ENCODE peak calls at places on chromosomes 13 and 19, in eight cellular contexts. K, F, R, V, Q, H, I and W are unnamed samples.

GRCh38 chr13:103275708-103276107 is 209.5 kb upstream of the SLC10A2 start:
- DNase-seq in K (no peak), F (no peak), R (no peak), V (no peak), Q (no peak), H (no peak), I (no peak), W (no peak)

GRCh38 chr13:49213539-49213938 is 6.6 kb upstream of the MLNR start:
- DNase-seq in K (no peak), F (no peak), R (no peak), V (no peak), Q (no peak), H (no peak), I (no peak), W (no peak)

GRCh38 chr13:110907951-110908898 is 6.6 kb downstream of the ANKRD10 start:
- DNase-seq in K (peak), F (peak), R (no peak), V (peak), Q (no peak), H (no peak), I (no peak), W (no peak)

GRCh38 chr13:113630296-113630695 is 27.7 kb downstream of the ATP4B start:
- DNase-seq in K (no peak), F (no peak), R (peak), V (no peak), Q (no peak), H (no peak), I (no peak), W (no peak)

GRCh38 chr13:91087276-91087675 is 260.2 kb upstream of the MIR17HG start:
- DNase-seq in K (no peak), F (no peak), R (no peak), V (no peak), Q (no peak), H (no peak), I (no peak), W (no peak)

GRCh38 chr19:31223805-31224534 is 125.3 kb downstream of the TSHZ3 start:
- DNase-seq in K (peak), F (no peak), R (no peak), V (peak), Q (no peak), H (peak), I (peak), W (peak)

GRCh38 chr19:2726904-2727639 is 5.9 kb upstream of the DIRAS1 start:
- DNase-seq in K (no peak), F (no peak), R (no peak), V (no peak), Q (no peak), H (no peak), I (no peak), W (no peak)

GRCh38 chr19:11137542-11138384 is 17.8 kb downstream of the SPC24 start:
- DNase-seq in K (peak), F (peak), R (peak), V (peak), Q (no peak), H (peak), I (peak), W (peak)

GRCh38 chr13:110070511-110071120 is 236.3 kb downstream of the COL4A1 start:
- DNase-seq in K (peak), F (peak), R (no peak), V (peak), Q (no peak), H (peak), I (peak), W (peak)

GRCh38 chr13:77918391-77919261 is at the start of gene EDNRB:
- DNase-seq in K (peak), F (peak), R (peak), V (peak), Q (no peak), H (no peak), I (peak), W (no peak)

GRCh38 chr13:110875243-110875642 is 39.6 kb downstream of the ANKRD10 start:
- DNase-seq in K (no peak), F (no peak), R (no peak), V (no peak), Q (no peak), H (no peak), I (no peak), W (no peak)

GRCh38 chr19:49425922-49426592 is 869 bp downstream of the GFY start:
- DNase-seq in K (no peak), F (peak), R (no peak), V (no peak), Q (no peak), H (no peak), I (no peak), W (no peak)

GRCh38 chr13:20772401-20773131 is 1.2 kb downstream of the EEF1AKMT1 start:
- DNase-seq in K (peak), F (no peak), R (no peak), V (peak), Q (no peak), H (no peak), I (no peak), W (no peak)

GRCh38 chr19:4502282-4503223 is 15.7 kb downstream of the PLIN4 start:
- DNase-seq in K (no peak), F (no peak), R (no peak), V (no peak), Q (no peak), H (no peak), I (no peak), W (no peak)

GRCh38 chr19:31727536-31727935 is 378.3 kb upstream of the TSHZ3 start:
- DNase-seq in K (no peak), F (no peak), R (no peak), V (no peak), Q (no peak), H (no peak), I (no peak), W (no peak)

GRCh38 chr19:51542699-51543098 is 11.2 kb upstream of the SIGLEC6 start:
- DNase-seq in K (no peak), F (no peak), R (no peak), V (no peak), Q (no peak), H (no peak), I (no peak), W (no peak)

GRCh38 chr13:94140027-94140426 is 339.5 kb downstream of the DCT start:
- DNase-seq in K (no peak), F (no peak), R (no peak), V (no peak), Q (no peak), H (no peak), I (no peak), W (no peak)

GRCh38 chr19:3398114-3398899 is 31.9 kb downstream of the NFIC start:
- DNase-seq in K (no peak), F (no peak), R (peak), V (peak), Q (no peak), H (no peak), I (no peak), W (no peak)

GRCh38 chr19:47019431-47020041 is at the start of gene NPAS1:
- DNase-seq in K (no peak), F (no peak), R (no peak), V (no peak), Q (peak), H (no peak), I (no peak), W (no peak)

GRCh38 chr19:33231511-33231910 is 5.9 kb upstream of the SLC7A10 start:
- DNase-seq in K (peak), F (no peak), R (no peak), V (no peak), Q (no peak), H (peak), I (no peak), W (peak)

GRCh38 chr13:26590951-26591350 is 33.5 kb downstream of the WASF3 start:
- DNase-seq in K (no peak), F (no peak), R (no peak), V (no peak), Q (no peak), H (no peak), I (no peak), W (no peak)

GRCh38 chr19:3692141-3693029 is 7.9 kb downstream of the PIP5K1C start:
- DNase-seq in K (no peak), F (no peak), R (no peak), V (no peak), Q (peak), H (no peak), I (no peak), W (no peak)

GRCh38 chr13:46595136-46595917 is 42.4 kb downstream of the LRCH1 start:
- DNase-seq in K (peak), F (peak), R (no peak), V (peak), Q (no peak), H (no peak), I (peak), W (peak)
- TF ChIP-seq CTCF in K (no peak), F (no peak), R (no peak), V (no peak), Q (no peak), H (no peak), I (no peak), W (no peak)

DNA sequence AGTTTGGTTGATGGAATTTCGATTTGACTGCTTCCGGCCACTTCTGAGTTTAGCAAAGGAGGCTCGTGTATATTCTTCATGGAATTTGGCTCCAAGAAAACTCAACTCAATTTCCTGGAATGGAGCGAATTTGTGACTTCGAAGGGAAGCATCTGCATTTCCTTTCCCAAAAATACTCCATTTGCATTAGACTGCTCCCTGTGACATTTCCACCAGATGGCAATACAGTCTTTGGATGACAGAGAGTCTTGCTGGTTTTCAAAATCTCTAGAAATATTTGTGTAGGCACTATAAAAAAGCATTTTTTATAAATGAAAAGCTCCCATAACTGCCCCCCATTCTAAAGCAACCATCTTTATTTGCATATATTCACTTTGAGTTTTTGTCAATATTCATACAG is 4.1 kb downstream of the C1QTNF9 start:
- DNase-seq in K (peak), F (no peak), R (no peak), V (peak), Q (no peak), H (peak), I (no peak), W (peak)
- TF ChIP-seq CTCF in K (peak), F (no peak), R (peak), V (peak), Q (no peak), H (peak), I (peak), W (peak)

GRCh38 chr19:36686365-36687213 is 823 bp upstream of the ZNF567 start:
- DNase-seq in K (peak), F (no peak), R (peak), V (peak), Q (no peak), H (peak), I (no peak), W (no peak)

GRCh38 chr19:36685835-36686234 is 1.6 kb upstream of the ZNF567 start:
- DNase-seq in K (no peak), F (no peak), R (no peak), V (no peak), Q (no peak), H (no peak), I (no peak), W (no peak)

GRCh38 chr19:36688058-36688457 is 646 bp downstream of the ZNF567 start:
- DNase-seq in K (no peak), F (no peak), R (no peak), V (no peak), Q (no peak), H (no peak), I (no peak), W (no peak)

GRCh38 chr19:36687214-36688056 is at the start of gene ZNF567:
- DNase-seq in K (peak), F (peak), R (peak), V (peak), Q (peak), H (peak), I (peak), W (peak)
- TF ChIP-seq CTCF in K (no peak), F (no peak), R (no peak), V (no peak), Q (no peak), H (no peak), I (no peak), W (peak)

GRCh38 chr13:32538234-32538620 is 368 bp downstream of the N4BP2L2 start:
- DNase-seq in K (peak), F (peak), R (peak), V (no peak), Q (no peak), H (peak), I (peak), W (peak)

GRCh38 chr13:32537580-32538233 is 888 bp downstream of the N4BP2L2 start:
- DNase-seq in K (peak), F (no peak), R (peak), V (peak), Q (peak), H (no peak), I (no peak), W (no peak)

GRCh38 chr13:32535748-32536147 is 2.8 kb downstream of the N4BP2L2 start:
- DNase-seq in K (no peak), F (no peak), R (no peak), V (no peak), Q (no peak), H (no peak), I (no peak), W (no peak)

GRCh38 chr13:32535140-32535539 is 3.5 kb downstream of the N4BP2L2 start:
- DNase-seq in K (no peak), F (no peak), R (no peak), V (no peak), Q (no peak), H (no peak), I (no peak), W (no peak)

GRCh38 chr13:32538621-32539246 is at the start of gene N4BP2L2:
- DNase-seq in K (peak), F (peak), R (peak), V (peak), Q (peak), H (peak), I (peak), W (peak)
- TF ChIP-seq CTCF in K (peak), F (peak), R (peak), V (peak), Q (no peak), H (peak), I (peak), W (peak)

DNA sequence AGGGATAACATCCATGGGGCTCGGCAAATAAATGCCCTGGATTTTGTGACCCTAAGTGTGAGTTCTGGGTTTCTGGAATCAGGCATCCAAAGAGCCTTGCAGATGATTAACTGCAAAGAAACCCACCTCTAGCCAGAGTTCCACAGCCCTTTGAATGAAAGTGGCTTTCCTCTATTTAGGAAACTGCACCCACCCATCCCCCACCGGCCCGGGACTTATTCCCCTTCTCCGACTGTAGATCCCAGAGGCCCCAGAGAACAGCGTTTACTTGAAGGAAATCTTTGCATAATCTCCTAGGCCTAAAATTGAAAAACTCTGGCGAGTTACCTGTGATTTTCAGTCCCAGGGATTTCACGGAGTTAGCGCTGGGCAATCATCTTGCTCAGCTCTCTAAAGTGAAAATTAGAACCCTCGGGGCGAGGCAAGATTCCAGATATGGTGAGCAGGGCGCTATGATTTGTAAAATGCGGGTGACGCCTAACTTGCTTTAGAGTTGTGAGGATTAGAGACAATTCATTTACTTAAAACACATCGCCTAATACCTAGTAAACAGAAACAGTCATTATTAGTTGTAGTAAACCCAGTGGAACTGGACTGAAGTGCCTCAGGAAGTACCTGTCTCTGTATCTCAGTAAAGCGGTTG is 9.4 kb downstream of the URAD start:
- DNase-seq in K (no peak), F (no peak), R (no peak), V (no peak), Q (no peak), H (no peak), I (no peak), W (no peak)
- TF ChIP-seq CTCF in K (no peak), F (no peak), R (no peak), V (no peak), Q (no peak), H (no peak), I (no peak), W (no peak)

GRCh38 chr19:52599241-52599640 is 29.2 kb downstream of the ZNF701 start:
- DNase-seq in K (no peak), F (no peak), R (no peak), V (no peak), Q (no peak), H (no peak), I (no peak), W (no peak)

GRCh38 chr19:52600639-52601024 is 30.5 kb downstream of the ZNF701 start:
- DNase-seq in K (no peak), F (no peak), R (peak), V (no peak), Q (no peak), H (peak), I (no peak), W (no peak)

GRCh38 chr19:52603558-52604207 is 33.6 kb downstream of the ZNF701 start:
- DNase-seq in K (peak), F (no peak), R (no peak), V (peak), Q (no peak), H (peak), I (no peak), W (peak)

GRCh38 chr19:52602931-52603330 is 32.8 kb downstream of the ZNF701 start:
- DNase-seq in K (no peak), F (peak), R (no peak), V (no peak), Q (no peak), H (no peak), I (no peak), W (no peak)

DNA sequence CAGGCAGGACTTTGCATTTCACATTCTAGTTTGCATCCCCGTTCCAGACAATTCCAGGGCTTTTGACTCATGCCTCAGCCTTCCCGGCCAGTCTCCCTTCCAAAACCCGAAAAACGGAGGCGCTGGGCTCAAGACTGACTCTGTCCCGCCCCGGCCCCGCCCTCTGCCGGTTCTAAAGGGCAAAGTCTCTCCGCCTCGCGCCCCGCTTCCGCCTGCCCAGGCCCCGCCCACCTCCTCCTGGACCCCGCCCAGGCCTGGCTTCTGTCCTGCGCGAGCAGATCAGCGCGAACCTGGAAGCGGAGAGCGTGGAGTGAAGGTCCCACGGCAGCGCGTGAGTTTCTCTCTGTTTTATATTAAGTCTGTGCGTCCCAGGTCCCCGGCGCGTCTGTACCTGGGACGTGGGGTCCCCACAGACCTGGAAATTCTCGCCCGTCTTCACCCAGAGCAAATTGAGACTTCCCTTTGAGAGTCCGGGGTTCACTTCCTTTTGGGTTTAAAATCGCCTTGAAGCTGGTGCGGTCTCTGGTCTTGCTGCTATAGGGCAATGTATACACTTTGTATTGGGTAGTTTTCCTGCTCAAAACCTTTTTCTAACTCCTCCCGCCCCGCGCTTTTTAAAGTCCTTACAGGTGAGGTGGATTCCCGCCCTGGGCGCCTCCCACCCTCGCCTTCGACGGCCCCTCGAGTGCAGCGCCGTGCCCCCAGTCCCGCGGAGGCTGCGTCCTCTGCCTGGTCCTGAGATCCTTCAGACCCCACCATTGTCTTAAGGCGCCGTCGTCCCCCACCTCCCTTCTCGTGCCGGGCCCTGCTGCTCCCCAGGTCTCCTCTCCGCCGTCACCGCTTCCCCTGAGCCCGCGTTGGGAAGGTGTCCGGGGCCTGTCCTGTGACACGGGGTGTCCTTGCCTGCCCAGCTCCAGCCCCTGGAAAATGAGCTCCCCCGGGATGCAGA is 31.2 kb downstream of the ZNF701 start:
- DNase-seq in K (peak), F (peak), R (peak), V (peak), Q (peak), H (peak), I (peak), W (peak)
- TF ChIP-seq CTCF in K (peak), F (no peak), R (peak), V (peak), Q (no peak), H (peak), I (peak), W (peak)

GRCh38 chr13:42835012-42835411 is 53.6 kb downstream of the FAM216B start:
- DNase-seq in K (no peak), F (no peak), R (no peak), V (no peak), Q (no peak), H (no peak), I (no peak), W (no peak)

GRCh38 chr13:42832341-42833153 is 51.2 kb downstream of the FAM216B start:
- DNase-seq in K (peak), F (no peak), R (no peak), V (peak), Q (no peak), H (peak), I (peak), W (peak)

GRCh38 chr13:42836930-42837329 is 55.5 kb downstream of the FAM216B start:
- DNase-seq in K (peak), F (no peak), R (no peak), V (peak), Q (no peak), H (peak), I (no peak), W (peak)
- TF ChIP-seq CTCF in K (peak), F (peak), R (peak), V (peak), Q (no peak), H (peak), I (peak), W (peak)

DNA sequence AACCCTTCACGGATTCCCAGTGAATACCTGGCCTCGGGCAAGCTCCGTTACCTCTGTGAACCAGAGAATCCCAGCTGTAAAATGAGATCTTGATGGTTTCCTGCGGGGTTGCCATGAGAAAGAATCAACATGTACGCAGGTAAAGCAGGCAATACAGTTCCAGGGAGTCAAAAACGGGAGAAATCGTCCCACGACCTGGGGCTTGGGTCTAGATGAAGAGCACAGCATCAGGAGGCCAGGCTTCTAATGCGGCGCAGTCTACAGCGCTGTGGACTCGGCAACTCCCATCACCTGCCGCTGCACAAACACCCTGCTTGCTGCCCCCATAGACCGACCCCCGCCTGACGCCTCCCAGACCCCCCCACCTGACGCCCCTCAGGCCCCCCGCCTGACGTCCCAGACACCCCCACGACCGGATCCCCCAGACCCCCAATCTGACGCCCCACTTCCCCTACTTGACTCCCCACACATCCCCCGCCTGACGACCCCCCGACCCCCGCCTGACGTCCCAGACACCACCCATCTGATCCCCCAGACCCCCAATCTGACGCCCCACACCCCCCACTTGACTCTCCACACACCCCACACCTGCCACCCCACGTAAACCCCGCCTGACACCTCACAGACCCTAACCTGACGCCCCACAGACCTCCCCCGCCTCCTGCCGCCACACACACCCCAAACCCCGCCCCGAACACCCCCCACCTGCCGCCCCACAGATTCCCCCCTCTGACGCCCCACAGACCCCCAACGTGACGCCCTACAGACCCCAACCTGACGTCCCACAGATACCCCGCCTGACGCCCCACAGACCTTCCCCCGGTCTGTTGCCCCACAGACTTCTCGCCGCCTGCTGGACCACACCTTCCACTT is 589 bp downstream of the LIG4 start:
- DNase-seq in K (no peak), F (peak), R (peak), V (no peak), Q (no peak), H (no peak), I (no peak), W (no peak)
- TF ChIP-seq CTCF in K (no peak), F (no peak), R (no peak), V (no peak), Q (no peak), H (no peak), I (no peak), W (no peak)